ENCODE peak calls at places on chromosomes 16 and 17, in five cellular contexts. J is effector memory CD4-positive, alpha-beta T cell; H is GM23338; R is ovary; G is endothelial cell of umbilical vein. Y is an unnamed sample.

GRCh38 chr17:8007836-8008235 is 5.4 kb downstream of the GUCY2D start:
- DNase-seq in J (no peak), H (no peak), R (no peak), G (no peak), Y (peak)

GRCh38 chr17:68246271-68247028 is 1.4 kb upstream of the AMZ2 start:
- DNase-seq in J (no peak), H (peak), R (peak), G (no peak), Y (no peak)

GRCh38 chr16:7083086-7083485 is 249.6 kb upstream of the RBFOX1 start:
- DNase-seq in J (no peak), H (no peak), R (no peak), G (no peak), Y (no peak)

GRCh38 chr16:77227745-77228144 is 28.5 kb downstream of the SYCE1L start:
- DNase-seq in J (no peak), H (no peak), R (no peak), G (no peak), Y (no peak)

GRCh38 chr16:68116256-68116853 is 31.2 kb downstream of the NFATC3 start:
- DNase-seq in J (no peak), H (no peak), R (no peak), G (peak), Y (no peak)

GRCh38 chr17:82647593-82648164 is 565 bp downstream of the WDR45B start:
- DNase-seq in J (peak), H (peak), R (peak), G (peak), Y (peak)

GRCh38 chr17:27810211-27810901 is 10.0 kb upstream of the NOS2 start:
- DNase-seq in J (no peak), H (peak), R (no peak), G (no peak), Y (no peak)

GRCh38 chr17:15651001-15651582 is 31.6 kb upstream of the FBXW10B start:
- DNase-seq in J (no peak), H (no peak), R (peak), G (no peak), Y (peak)

GRCh38 chr17:58516644-58517377 is 2.4 kb upstream of the MTMR4 start:
- DNase-seq in J (no peak), H (no peak), R (no peak), G (no peak), Y (peak)

GRCh38 chr16:23296994-23297393 is 5.1 kb upstream of the SCNN1B start:
- DNase-seq in J (no peak), H (peak), R (no peak), G (no peak), Y (no peak)

GRCh38 chr16:84294196-84295142 is at the start of gene WFDC1:
- DNase-seq in J (no peak), H (peak), R (no peak), G (no peak), Y (peak)

GRCh38 chr16:27779719-27780161 is 229.8 kb downstream of the KATNIP start:
- DNase-seq in J (no peak), H (peak), R (peak), G (no peak), Y (peak)

GRCh38 chr17:61474235-61474927 is 22.2 kb downstream of the TBX4 start:
- DNase-seq in J (no peak), H (no peak), R (no peak), G (no peak), Y (no peak)

GRCh38 chr16:64419832-64420231 is 702.0 kb downstream of the CDH11 start:
- DNase-seq in J (no peak), H (no peak), R (no peak), G (no peak), Y (no peak)

DNA sequence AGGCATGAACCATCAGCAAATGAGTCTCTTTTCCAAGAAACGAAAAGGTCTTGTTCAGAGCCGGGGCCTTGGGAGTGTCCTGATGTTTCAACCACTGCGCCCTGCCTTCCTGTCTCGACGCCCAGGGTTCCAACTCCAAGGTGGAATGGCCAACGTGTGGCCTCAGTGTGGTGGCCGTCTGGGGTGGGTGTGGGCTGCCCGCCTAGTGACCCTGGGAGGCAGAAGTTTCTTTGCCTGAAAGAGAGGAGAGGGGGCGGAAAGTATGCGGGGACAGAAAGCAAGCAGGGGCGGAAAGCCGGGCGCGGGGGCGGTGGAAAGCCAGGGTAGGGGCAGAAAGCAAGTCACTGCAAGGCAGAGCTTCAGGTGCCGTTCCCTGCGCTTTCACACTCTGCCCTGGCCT is 4.1 kb downstream of the MSRB1 start:
- DNase-seq in J (no peak), H (no peak), R (no peak), G (no peak), Y (no peak)
- H3K4me3 ChIP-seq in J (no peak), H (no peak), R (no peak), G (no peak), Y (no peak)

GRCh38 chr17:623121-623520 is 91.5 kb downstream of the VPS53 start:
- DNase-seq in J (no peak), H (no peak), R (no peak), G (no peak), Y (no peak)
- H3K27ac ChIP-seq in J (no peak), H (no peak), R (no peak), G (no peak), Y (no peak)

DNA sequence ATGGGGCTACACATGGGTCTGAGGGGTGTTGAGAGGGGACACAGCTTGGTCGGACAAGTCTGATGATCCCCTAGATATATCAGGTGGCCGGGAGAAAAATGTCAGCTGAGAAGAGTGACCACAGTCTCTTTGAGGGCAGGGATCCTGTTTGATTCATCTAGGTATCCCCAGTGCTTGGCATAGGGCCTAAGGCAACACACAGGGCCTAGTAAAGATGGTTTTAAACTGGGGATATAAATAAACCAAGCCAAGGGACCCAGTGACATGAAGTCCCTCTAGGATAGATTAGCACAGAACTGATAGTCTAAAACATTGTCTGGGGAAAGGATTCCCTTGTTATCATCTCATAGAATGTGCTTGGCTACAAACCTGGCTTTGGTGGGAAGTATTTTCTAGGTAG is 1.4 kb downstream of the ERCC4 start:
- DNase-seq in J (no peak), H (no peak), R (no peak), G (no peak), Y (no peak)
- H3K4me3 ChIP-seq in J (no peak), H (no peak), R (no peak), G (no peak), Y (peak)

GRCh38 chr16:8923199-8923598 is 40.5 kb downstream of the USP7 start:
- DNase-seq in J (no peak), H (no peak), R (no peak), G (no peak), Y (no peak)

GRCh38 chr16:8926827-8927226 is 36.9 kb downstream of the USP7 start:
- DNase-seq in J (no peak), H (no peak), R (no peak), G (no peak), Y (no peak)

GRCh38 chr16:8925455-8925854 is 38.3 kb downstream of the USP7 start:
- DNase-seq in J (no peak), H (no peak), R (no peak), G (no peak), Y (no peak)

GRCh38 chr16:8921626-8921984 is 39.5 kb downstream of the LITAFD start:
- DNase-seq in J (no peak), H (no peak), R (no peak), G (no peak), Y (no peak)

DNA sequence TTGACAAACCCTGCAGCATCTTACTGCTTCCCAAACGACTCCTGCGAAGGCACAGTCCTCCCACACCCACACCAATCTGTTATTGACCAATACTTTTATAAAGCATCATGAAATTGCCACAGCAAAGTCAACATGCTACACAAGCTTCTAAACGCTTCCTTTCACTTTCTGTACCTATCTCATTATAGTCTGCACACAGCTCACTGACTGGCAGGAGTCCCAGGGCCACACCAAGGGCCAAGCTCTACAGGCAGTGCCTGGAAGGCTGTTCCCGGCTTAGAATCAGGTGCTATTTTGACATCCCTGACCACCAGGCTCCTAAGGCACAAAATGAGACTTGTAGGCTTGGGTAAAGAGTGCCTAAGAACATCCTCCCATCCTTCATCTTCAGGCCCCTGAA is 39.5 kb downstream of the USP7 start:
- DNase-seq in J (no peak), H (no peak), R (no peak), G (no peak), Y (no peak)
- H3K27ac ChIP-seq in J (no peak), H (peak), R (no peak), G (no peak), Y (no peak)

GRCh38 chr17:72518333-72518732 is 397.5 kb downstream of the SOX9 start:
- DNase-seq in J (no peak), H (no peak), R (no peak), G (no peak), Y (no peak)

GRCh38 chr17:72515291-72516065 is 394.7 kb downstream of the SOX9 start:
- DNase-seq in J (no peak), H (no peak), R (peak), G (no peak), Y (no peak)

GRCh38 chr17:72517413-72518237 is 396.8 kb downstream of the SOX9 start:
- DNase-seq in J (no peak), H (no peak), R (no peak), G (no peak), Y (no peak)

GRCh38 chr17:72514888-72515287 is 394.1 kb downstream of the SOX9 start:
- DNase-seq in J (no peak), H (no peak), R (peak), G (no peak), Y (no peak)

GRCh38 chr17:72516772-72517399 is 396.1 kb downstream of the SOX9 start:
- DNase-seq in J (no peak), H (no peak), R (peak), G (no peak), Y (no peak)
- H3K4me3 ChIP-seq in J (no peak), H (no peak), R (no peak), G (no peak), Y (no peak)

DNA sequence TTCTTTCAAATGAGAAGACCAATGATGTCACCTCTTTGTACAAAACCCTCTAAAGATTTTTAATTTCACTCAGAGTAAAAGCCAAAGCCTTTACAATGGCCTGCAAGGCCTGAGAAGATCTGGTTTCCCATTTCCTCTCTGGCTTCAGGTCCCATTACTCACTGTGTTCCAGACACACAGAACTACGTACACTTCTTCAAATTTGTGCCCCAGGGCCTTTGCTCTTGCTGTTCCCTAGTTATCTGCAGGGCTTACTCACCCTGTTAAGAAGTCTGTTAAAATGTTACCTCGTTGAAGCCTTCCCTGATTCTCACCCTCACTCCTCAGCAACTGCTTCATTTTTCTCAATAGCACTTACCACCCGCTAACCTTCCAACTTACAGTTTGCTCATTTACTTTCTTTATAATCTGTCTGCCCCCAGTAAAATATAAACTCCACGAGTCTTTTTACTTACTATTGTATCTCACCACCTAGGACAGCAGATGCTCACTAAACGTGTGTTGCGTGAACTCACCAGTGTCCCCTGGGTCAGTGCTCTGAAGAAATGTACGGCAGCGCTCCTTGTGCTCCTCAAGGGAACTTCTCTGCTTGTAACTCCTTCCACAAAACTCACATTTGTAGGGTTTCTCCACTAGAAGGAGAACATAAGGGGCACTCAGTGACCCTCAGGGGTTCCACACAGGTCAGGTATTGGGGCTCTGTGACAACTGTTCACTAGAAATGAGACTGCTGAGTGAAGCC is 50.2 kb downstream of the GRB7 start:
- DNase-seq in J (no peak), H (peak), R (no peak), G (no peak), Y (no peak)
- H3K27ac ChIP-seq in J (no peak), H (no peak), R (no peak), G (no peak), Y (no peak)

Y was measured in kidney.